ENCODE peak calls at places on chromosomes 12 and 14, in nine cellular contexts. U, V, J, B, D, E, G, L and C are unnamed samples.

GRCh38 chr14:94122438-94122837 is 7.0 kb downstream of the IFI27L2 start:
- DNase-seq in U (no peak), V (no peak), J (no peak), B (no peak), D (no peak), E (no peak), G (no peak), L (no peak), C (no peak)

GRCh38 chr14:55701638-55702037 is 121.6 kb downstream of the KTN1 start:
- DNase-seq in U (no peak), V (no peak), J (no peak), B (no peak), D (peak), E (peak), G (no peak), L (peak), C (peak)

GRCh38 chr14:75886661-75887348 is 95.0 kb downstream of the TGFB3 start:
- DNase-seq in U (no peak), V (no peak), J (no peak), B (no peak), D (no peak), E (peak), G (no peak), L (no peak), C (no peak)

GRCh38 chr14:28831126-28831525 is 64.5 kb downstream of the FOXG1 start:
- DNase-seq in U (no peak), V (no peak), J (no peak), B (no peak), D (peak), E (no peak), G (no peak), L (no peak), C (peak)

GRCh38 chr14:101442451-101442850 is 118.8 kb upstream of the DIO3 start:
- DNase-seq in U (peak), V (no peak), J (no peak), B (no peak), D (peak), E (no peak), G (no peak), L (peak), C (no peak)

GRCh38 chr12:121237415-121237814 is 27.5 kb downstream of the P2RX4 start:
- DNase-seq in U (no peak), V (no peak), J (no peak), B (no peak), D (no peak), E (no peak), G (no peak), L (no peak), C (no peak)

GRCh38 chr12:67306712-67307111 is 37.6 kb downstream of the CAND1 start:
- DNase-seq in U (no peak), V (no peak), J (no peak), B (no peak), D (no peak), E (no peak), G (no peak), L (no peak), C (no peak)

GRCh38 chr14:55097894-55098560 is 31.0 kb upstream of the LGALS3 start:
- DNase-seq in U (peak), V (no peak), J (no peak), B (no peak), D (peak), E (no peak), G (no peak), L (no peak), C (peak)

GRCh38 chr12:57604454-57605307 is at the start of gene DTX3:
- DNase-seq in U (no peak), V (peak), J (no peak), B (no peak), D (peak), E (peak), G (no peak), L (no peak), C (peak)

GRCh38 chr12:6539276-6540134 is 5.2 kb downstream of the GAPDH start:
- DNase-seq in U (peak), V (no peak), J (no peak), B (no peak), D (no peak), E (no peak), G (no peak), L (no peak), C (no peak)

GRCh38 chr12:109981311-109981710 is 14.9 kb downstream of the GIT2 start:
- DNase-seq in U (no peak), V (no peak), J (no peak), B (no peak), D (no peak), E (no peak), G (no peak), L (no peak), C (no peak)

GRCh38 chr12:121637231-121637914 is 11.0 kb downstream of the ORAI1 start:
- DNase-seq in U (peak), V (no peak), J (peak), B (no peak), D (peak), E (no peak), G (no peak), L (no peak), C (peak)

GRCh38 chr14:105136401-105137322 is 31.9 kb downstream of the JAG2 start:
- DNase-seq in U (no peak), V (no peak), J (no peak), B (no peak), D (no peak), E (no peak), G (no peak), L (no peak), C (no peak)

GRCh38 chr14:53412819-53413664 is 259.9 kb upstream of the DDHD1 start:
- DNase-seq in U (peak), V (peak), J (no peak), B (no peak), D (no peak), E (no peak), G (no peak), L (no peak), C (peak)
- TF ChIP-seq CTCF in U (peak), V (peak), J (no peak), B (peak), D (peak), E (peak), G (no peak), L (peak), C (peak)

GRCh38 chr14:20676072-20676471 is 8.3 kb upstream of the RNASE4 start:
- DNase-seq in U (no peak), V (no peak), J (no peak), B (no peak), D (no peak), E (no peak), G (no peak), L (no peak), C (no peak)

GRCh38 chr14:20680363-20680762 is 4.0 kb upstream of the RNASE4 start:
- DNase-seq in U (no peak), V (no peak), J (no peak), B (no peak), D (no peak), E (no peak), G (no peak), L (no peak), C (no peak)

GRCh38 chr14:20679907-20680306 is 4.5 kb upstream of the RNASE4 start:
- DNase-seq in U (no peak), V (peak), J (no peak), B (peak), D (no peak), E (peak), G (no peak), L (no peak), C (no peak)

GRCh38 chr14:20671597-20672283 is 12.6 kb upstream of the RNASE4 start:
- DNase-seq in U (no peak), V (no peak), J (no peak), B (no peak), D (peak), E (no peak), G (no peak), L (no peak), C (no peak)

DNA sequence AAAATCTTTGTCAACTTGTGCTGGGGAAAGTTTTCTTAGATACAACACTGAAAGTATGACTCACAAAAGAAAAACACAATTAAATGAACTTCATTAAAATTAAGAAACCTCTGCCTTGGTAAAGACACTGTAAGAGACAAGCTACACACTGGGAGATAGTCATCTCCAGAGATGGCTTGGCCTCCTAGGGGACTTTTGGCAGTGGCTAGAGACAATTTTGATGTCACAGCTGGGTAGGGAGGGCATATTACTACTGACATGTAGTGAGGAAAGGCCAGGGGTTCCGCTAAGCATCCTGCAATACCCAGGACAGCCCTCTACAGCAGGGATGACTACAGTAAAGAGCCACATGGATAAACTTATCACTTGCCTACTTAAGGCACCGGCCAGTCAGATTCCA is 8.7 kb upstream of the RNASE4 start:
- DNase-seq in U (no peak), V (no peak), J (no peak), B (no peak), D (peak), E (no peak), G (no peak), L (no peak), C (no peak)
- TF ChIP-seq CTCF in U (no peak), V (no peak), J (no peak), B (no peak), D (no peak), E (no peak), G (no peak), L (no peak), C (peak)

GRCh38 chr12:104458645-104459555 is 2.2 kb downstream of the CHST11 start:
- DNase-seq in U (no peak), V (peak), J (peak), B (no peak), D (peak), E (peak), G (no peak), L (peak), C (peak)
- TF ChIP-seq CTCF in U (peak), V (no peak), J (no peak), B (no peak), D (no peak), E (no peak), G (no peak), L (no peak), C (no peak)

DNA sequence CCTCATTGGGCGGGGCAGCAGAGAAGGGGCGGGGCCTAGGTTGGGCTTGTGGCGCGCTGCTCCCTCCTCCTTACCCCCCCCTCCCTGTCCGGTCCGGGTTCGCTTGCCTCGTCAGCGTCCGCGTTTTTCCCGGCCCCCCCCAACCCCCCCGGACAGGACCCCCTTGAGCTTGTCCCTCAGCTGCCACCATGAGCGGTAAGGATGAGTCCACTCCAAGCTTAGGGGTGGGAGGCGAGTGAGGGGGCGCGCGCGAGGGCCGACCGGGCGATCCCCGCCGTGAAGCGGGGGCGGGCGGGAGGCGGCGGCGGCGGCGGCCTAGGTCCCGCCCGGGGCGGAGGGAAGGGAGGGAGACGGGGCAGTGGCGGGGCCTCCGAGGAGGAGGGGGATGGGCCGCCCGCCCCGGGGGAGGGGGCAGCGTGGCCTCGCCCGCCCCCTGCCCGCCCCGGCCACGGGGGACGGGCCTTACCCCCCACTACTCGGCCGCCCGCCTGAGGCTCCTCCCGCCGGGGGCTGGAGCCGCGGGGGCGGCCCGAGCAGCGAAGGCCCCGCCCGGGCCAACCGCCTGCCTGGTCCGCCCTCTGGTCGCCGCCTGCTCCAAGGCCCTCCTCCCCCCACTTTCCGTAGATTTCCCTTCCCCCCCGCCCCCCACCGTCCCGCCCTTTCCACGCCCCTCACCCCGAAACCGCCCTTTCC is at the start of gene SP1:
- DNase-seq in U (peak), V (peak), J (peak), B (peak), D (peak), E (peak), G (peak), L (peak), C (peak)
- TF ChIP-seq CTCF in U (no peak), V (no peak), J (no peak), B (no peak), D (no peak), E (no peak), G (no peak), L (no peak), C (no peak)

DNA sequence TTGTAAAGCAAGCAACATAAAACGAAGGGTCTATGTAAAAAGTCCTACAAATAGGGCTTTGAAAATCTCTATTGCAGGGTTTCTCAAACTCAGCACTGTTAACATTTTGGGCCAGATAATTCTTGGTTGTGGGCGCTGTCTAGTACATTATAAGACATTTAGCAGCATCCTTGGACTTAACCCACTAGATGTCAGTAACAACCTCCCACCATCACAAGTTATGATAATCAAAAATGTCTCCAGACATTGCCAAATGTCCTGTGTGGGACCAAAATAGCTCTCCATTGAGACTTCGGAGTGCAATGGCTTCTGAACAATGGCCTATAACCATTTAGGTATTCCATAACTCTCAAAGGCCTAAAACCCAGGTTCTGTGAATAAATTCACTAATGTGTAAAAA is 22.9 kb upstream of the DHRS7 start:
- DNase-seq in U (peak), V (no peak), J (no peak), B (no peak), D (no peak), E (no peak), G (no peak), L (no peak), C (no peak)
- TF ChIP-seq CTCF in U (peak), V (no peak), J (no peak), B (peak), D (peak), E (no peak), G (no peak), L (no peak), C (peak)

GRCh38 chr12:49720214-49720613 is 13.0 kb upstream of the FMNL3 start:
- DNase-seq in U (peak), V (no peak), J (no peak), B (no peak), D (no peak), E (peak), G (no peak), L (no peak), C (no peak)
- TF ChIP-seq CTCF in U (peak), V (no peak), J (no peak), B (no peak), D (peak), E (no peak), G (no peak), L (no peak), C (no peak)

GRCh38 chr12:52988933-52989332 is 17.3 kb upstream of the EIF4B start:
- DNase-seq in U (no peak), V (no peak), J (no peak), B (no peak), D (no peak), E (no peak), G (no peak), L (no peak), C (no peak)

GRCh38 chr12:52980773-52981423 is 25.4 kb upstream of the EIF4B start:
- DNase-seq in U (peak), V (peak), J (peak), B (peak), D (peak), E (peak), G (peak), L (peak), C (peak)

GRCh38 chr12:52980096-52980694 is 26.1 kb upstream of the EIF4B start:
- DNase-seq in U (no peak), V (no peak), J (no peak), B (no peak), D (no peak), E (no peak), G (no peak), L (no peak), C (no peak)

DNA sequence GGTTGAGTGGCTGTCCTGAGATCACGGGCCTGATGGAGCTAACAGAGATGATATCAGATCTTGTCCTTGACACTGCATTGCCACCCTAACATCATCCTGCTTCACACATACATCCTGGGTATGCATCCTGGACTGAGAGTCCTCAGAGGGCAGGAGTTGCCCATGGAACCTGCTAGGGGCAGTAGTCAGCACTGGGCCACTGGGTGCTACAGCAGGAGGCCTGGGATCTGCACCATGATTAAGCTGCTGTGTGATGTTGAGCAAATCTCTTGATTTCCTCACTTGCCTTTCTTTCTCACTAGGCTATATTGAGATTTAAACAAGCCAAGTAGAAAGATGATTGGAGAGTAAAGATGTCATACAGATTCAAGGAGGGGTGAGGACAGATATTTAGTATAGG is 22.1 kb upstream of the EIF4B start:
- DNase-seq in U (no peak), V (no peak), J (no peak), B (no peak), D (no peak), E (peak), G (no peak), L (no peak), C (no peak)
- TF ChIP-seq CTCF in U (no peak), V (no peak), J (no peak), B (peak), D (no peak), E (peak), G (no peak), L (no peak), C (no peak)